ENCODE peak calls at places on chromosome 17, in five cellular contexts. V, K, G, O and I are unnamed samples.

GRCh38 chr17:50476545-50477315 is 1.9 kb upstream of the RSAD1 start:
- DNase-seq in G (no peak), V (no peak), K (no peak), O (no peak), I (no peak)

GRCh38 chr17:17780941-17781590 is 55.7 kb downstream of the SREBF1 start:
- DNase-seq in K (peak; percentile 39), V (no peak), G (peak; percentile 91), O (peak; percentile 54), I (peak; percentile 87)

GRCh38 chr17:31724026-31724425 is 135.0 kb downstream of the COPRS start:
- DNase-seq in K (no peak), V (no peak), G (peak; percentile 11), O (peak; percentile 81), I (peak; percentile 85)

GRCh38 chr17:29124931-29125270 is 55.3 kb downstream of the MYO18A start:
- DNase-seq in K (no peak), O (no peak), G (no peak), V (no peak), I (peak; percentile 26)

GRCh38 chr17:17445925-17446665 is 30.7 kb upstream of the MED9 start:
- DNase-seq in O (peak; percentile 97), V (no peak), G (no peak), K (no peak), I (peak; percentile 78)

GRCh38 chr17:82257473-82257872 is 16.0 kb downstream of the CSNK1D start:
- DNase-seq in K (no peak), O (peak; percentile 70), V (peak; percentile 76), G (no peak), I (peak; percentile 33)

GRCh38 chr17:38550661-38551060 is 55.1 kb downstream of the SRCIN1 start:
- DNase-seq in K (no peak), O (peak; percentile 9), V (no peak), G (no peak), I (peak; percentile 85)

GRCh38 chr17:41860254-41860931 is 4.8 kb downstream of the KLHL11 start:
- DNase-seq in O (no peak), V (no peak), G (no peak), K (no peak), I (no peak)

GRCh38 chr17:77436058-77436442 is 295.3 kb downstream of the SEC14L1 start:
- DNase-seq in V (no peak), O (peak; percentile 48), K (no peak), G (peak; percentile 75), I (peak; percentile 74)

GRCh38 chr17:81313776-81314409 is 18.8 kb upstream of the SLC38A10 start:
- DNase-seq in V (no peak), G (no peak), O (no peak), K (no peak), I (no peak)

GRCh38 chr17:7912927-7913524 is 3.1 kb downstream of the RNF227 start:
- DNase-seq in K (no peak), G (peak; percentile 75), V (peak; percentile 86), O (peak; percentile 87), I (peak; percentile 86)

GRCh38 chr17:40612510-40613244 is 34.9 kb downstream of the SMARCE1 start:
- DNase-seq in K (no peak), V (no peak), G (no peak), O (no peak), I (no peak)

GRCh38 chr17:13047016-13047415 is 29.2 kb upstream of the ELAC2 start:
- DNase-seq in V (no peak), O (no peak), K (no peak), G (no peak), I (no peak)

GRCh38 chr17:8167526-8167925 is 4.8 kb upstream of the VAMP2 start:
- DNase-seq in O (no peak), G (no peak), K (no peak), V (no peak), I (no peak)

GRCh38 chr17:13143001-13143400 is 125.2 kb upstream of the ELAC2 start:
- DNase-seq in K (no peak), O (no peak), G (no peak), V (no peak), I (no peak)

GRCh38 chr17:948284-948852 is 31.2 kb downstream of the NXN start:
- DNase-seq in K (no peak), V (no peak), G (no peak), O (no peak), I (no peak)

GRCh38 chr17:36500745-36501225 is 14.3 kb downstream of the ZNHIT3 start:
- DNase-seq in O (no peak), V (no peak), K (no peak), G (no peak), I (no peak)

GRCh38 chr17:2071421-2072281 is 16.7 kb downstream of the HIC1 start:
- DNase-seq in G (no peak), O (peak; percentile 83), V (no peak), K (no peak), I (peak; percentile 87)

GRCh38 chr17:34926661-34927060 is 34.6 kb downstream of the CCT6B start:
- DNase-seq in K (no peak), V (no peak), G (no peak), O (no peak), I (no peak)